ENCODE peak calls at places on chromosomes 1 and 21, in nine cellular contexts. L is neuronal stem cell; N is mammary epithelial cell; P is CD4-positive, alpha-beta memory T cell; U is A549; C is CD4-positive, alpha-beta T cell; F is ovary; K is uterus; E is breast epithelium. H is an unnamed sample.

GRCh38 chr1:158972841-158973240 is 36.9 kb upstream of the IFI16 start:
- DNase-seq in F (no peak), P (peak; percentile 10), E (no peak), U (peak; percentile 11), K (no peak), C (no peak), L (no peak), N (peak; percentile 21), H (no peak)

GRCh38 chr1:30723296-30723897 is at the start of gene MATN1:
- DNase-seq in U (no peak), C (peak; percentile 5), K (no peak), F (no peak), P (no peak), N (no peak), E (no peak), L (no peak), H (no peak)

GRCh38 chr1:165114022-165114888 is 242.3 kb downstream of the LMX1A start:
- DNase-seq in L (peak; percentile 64), C (no peak), P (no peak), U (peak; percentile 59), F (no peak), K (peak; percentile 29), N (peak; percentile 38), E (no peak), H (no peak)

GRCh38 chr1:19664453-19665043 is at the start of gene HTR6:
- DNase-seq in C (no peak), N (no peak), L (no peak), F (no peak), U (no peak), P (peak; percentile 39), K (no peak), E (no peak), H (peak; percentile 27)

GRCh38 chr1:62434612-62434994 is 2.2 kb upstream of the USP1 start:
- DNase-seq in P (no peak), F (no peak), U (no peak), N (no peak), E (no peak), K (no peak), C (no peak), L (no peak), H (no peak)

GRCh38 chr1:167905182-167905581 is 8.8 kb downstream of the ADCY10 start:
- DNase-seq in K (no peak), E (no peak), F (no peak), L (peak; percentile 37), P (no peak), U (no peak), N (no peak), C (no peak), H (no peak)

GRCh38 chr1:11620405-11620804 is 33.8 kb downstream of the FBXO2 start:
- DNase-seq in F (no peak), U (no peak), E (no peak), N (no peak), L (no peak), P (no peak), C (no peak), K (no peak), H (no peak)

GRCh38 chr1:18681423-18681835 is 50.8 kb downstream of the PAX7 start:
- DNase-seq in K (no peak), P (peak; percentile 3), L (no peak), E (no peak), C (no peak), U (peak; percentile 66), F (no peak), N (peak; percentile 52), H (no peak)

GRCh38 chr1:204623894-204624361 is 61.6 kb downstream of the LRRN2 start:
- DNase-seq in U (peak; percentile 48), C (no peak), N (no peak), E (no peak), P (peak; percentile 8), K (no peak), F (no peak), L (peak; percentile 17), H (no peak)

GRCh38 chr21:8989883-8990325 is 1531.5 kb upstream of the TPTE start:
- DNase-seq in C (no peak), K (no peak), F (no peak), L (no peak), U (peak; percentile 96), P (no peak), E (no peak), N (no peak), H (no peak)

GRCh38 chr21:8988696-8989095 is 1532.7 kb upstream of the TPTE start:
- DNase-seq in U (peak; percentile 92), P (no peak), L (no peak), N (no peak), K (no peak), C (no peak), E (no peak), F (no peak), H (no peak)

GRCh38 chr21:8990326-8991087 is 1530.9 kb upstream of the TPTE start:
- DNase-seq in K (no peak), C (no peak), N (no peak), P (no peak), U (no peak), E (no peak), F (no peak), L (no peak), H (no peak)

GRCh38 chr21:8991088-8991907 is 1530.1 kb upstream of the TPTE start:
- DNase-seq in L (no peak), U (peak; percentile 95), C (no peak), E (no peak), N (no peak), K (no peak), F (no peak), P (no peak), H (no peak)

GRCh38 chr21:8989261-8989882 is 1532.0 kb upstream of the TPTE start:
- DNase-seq in U (peak; percentile 94), E (no peak), C (no peak), K (no peak), P (no peak), F (no peak), L (no peak), N (no peak), H (no peak)
- H3K9me3 ChIP-seq in U (no peaks in the 10 kb centered on the region), E (peaks cover 3% of the 10 kb centered on the region), C (peaks cover 6% of the 10 kb centered on the region), K (no peaks in the 10 kb centered on the region), P (no peaks in the 10 kb centered on the region), F (peaks cover 4% of the 10 kb centered on the region), L (no peaks in the 10 kb centered on the region), N (peaks cover 52% of the 10 kb centered on the region), H (peaks cover 4% of the 10 kb centered on the region)

DNA sequence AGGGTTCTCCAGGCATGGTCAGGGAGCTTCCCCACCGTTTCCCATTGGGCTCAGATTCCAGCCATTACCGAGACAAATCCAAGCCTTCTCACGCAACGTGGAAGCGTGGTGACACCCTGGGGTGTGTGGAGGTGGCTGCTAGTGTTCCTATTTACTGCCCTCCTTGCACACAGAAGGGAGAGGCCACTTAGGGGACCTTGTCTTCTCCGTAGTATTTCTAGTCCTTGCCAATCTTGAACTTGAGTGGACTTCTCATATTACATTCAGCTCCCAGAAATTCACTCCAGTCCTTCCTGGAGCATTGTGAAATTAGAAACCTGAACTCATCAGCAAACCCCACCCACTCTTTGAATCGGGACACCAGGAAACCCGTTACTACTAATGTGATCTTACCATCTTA is 131.7 kb downstream of the AJAP1 start:
- DNase-seq in F (no peak), N (no peak), L (no peak), U (no peak), P (no peak), C (no peak), K (no peak), E (no peak), H (no peak)
- H3K9me3 ChIP-seq in F (no peaks in the 10 kb centered on the region), N (no peaks in the 10 kb centered on the region), L (no peaks in the 10 kb centered on the region), U (no peaks in the 10 kb centered on the region), P (no peaks in the 10 kb centered on the region), C (no peaks in the 10 kb centered on the region), K (no peaks in the 10 kb centered on the region), E (no peaks in the 10 kb centered on the region), H (no peaks in the 10 kb centered on the region)

GRCh38 chr21:44613386-44614155 is 1.7 kb downstream of the KRTAP10-8 start:
- DNase-seq in P (no peak), L (no peak), C (no peak), N (no peak), U (no peak), E (no peak), K (no peak), F (no peak), H (no peak)

GRCh38 chr21:44614961-44615391 is 3.1 kb downstream of the KRTAP10-8 start:
- DNase-seq in L (no peak), E (no peak), N (no peak), P (no peak), K (no peak), C (no peak), F (no peak), U (no peak), H (no peak)

GRCh38 chr21:44615466-44615865 is 3.6 kb downstream of the KRTAP10-8 start:
- DNase-seq in C (no peak), P (no peak), L (no peak), K (no peak), F (no peak), N (no peak), E (no peak), U (no peak), H (no peak)

GRCh38 chr21:44612669-44613229 is 870 bp downstream of the KRTAP10-8 start:
- DNase-seq in C (no peak), P (no peak), K (no peak), U (no peak), E (no peak), L (no peak), N (no peak), F (no peak), H (no peak)

DNA sequence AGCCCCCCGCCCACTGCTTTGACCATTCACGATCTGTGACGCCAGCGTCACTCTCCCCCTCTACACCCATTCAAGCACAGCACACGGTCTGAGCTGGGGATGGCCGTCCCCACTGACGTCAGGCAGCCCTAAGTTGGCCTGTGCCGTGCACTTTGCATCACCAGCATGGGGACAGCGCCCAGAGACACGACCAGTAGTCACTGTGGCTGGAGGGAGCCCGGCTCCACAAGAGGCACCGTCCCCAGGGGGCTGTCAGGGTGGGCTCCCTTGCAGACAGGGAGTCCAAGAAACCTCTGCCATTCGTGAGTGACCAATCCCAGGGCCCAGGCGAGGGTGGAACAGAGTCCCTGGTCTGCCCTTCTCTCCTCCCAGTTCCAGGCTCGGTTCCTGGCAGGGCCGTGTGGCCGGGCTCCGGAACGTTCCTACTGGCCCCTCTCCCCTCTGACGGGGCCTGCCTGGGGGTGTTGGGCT is 2.3 kb downstream of the KRTAP10-8 start:
- DNase-seq in L (no peak), U (no peak), N (no peak), C (no peak), E (no peak), P (no peak), F (no peak), K (no peak), H (no peak)
- H3K9me3 ChIP-seq in L (peaks cover 6% of the 10 kb centered on the region), U (peaks cover 5% of the 10 kb centered on the region), N (peaks cover 11% of the 10 kb centered on the region), C (peaks cover 22% of the 10 kb centered on the region), E (peaks cover 27% of the 10 kb centered on the region), P (no peaks in the 10 kb centered on the region), F (no peaks in the 10 kb centered on the region), K (no peaks in the 10 kb centered on the region), H (no peaks in the 10 kb centered on the region)

GRCh38 chr21:19607983-19608668 is 1204.5 kb upstream of the TMPRSS15 start:
- DNase-seq in P (no peak), C (no peak), E (no peak), L (no peak), K (no peak), N (no peak), F (no peak), U (no peak), H (no peak)

DNA sequence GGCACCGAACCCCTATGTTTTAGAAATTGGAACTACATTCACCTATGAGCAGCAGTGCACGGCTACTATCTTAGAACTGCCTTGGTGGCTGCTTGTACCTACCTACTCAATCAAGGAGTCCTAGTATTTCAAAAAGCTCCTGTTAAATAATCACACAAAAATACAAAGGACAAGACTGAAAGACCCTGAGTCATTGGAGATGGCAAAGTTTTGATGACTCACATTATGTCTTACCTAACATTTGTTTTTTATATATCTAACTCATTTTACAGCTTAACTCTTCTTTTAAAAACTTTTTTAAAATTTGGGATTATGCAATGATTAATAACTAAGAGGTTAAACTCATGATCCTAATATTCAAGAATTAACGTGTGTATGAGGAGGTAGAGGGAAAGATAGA is 1206.0 kb upstream of the TMPRSS15 start:
- DNase-seq in L (no peak), C (no peak), P (no peak), U (no peak), F (no peak), E (no peak), N (no peak), K (no peak), H (no peak)
- H3K9me3 ChIP-seq in L (no peaks in the 10 kb centered on the region), C (no peaks in the 10 kb centered on the region), P (no peaks in the 10 kb centered on the region), U (no peaks in the 10 kb centered on the region), F (no peaks in the 10 kb centered on the region), E (no peaks in the 10 kb centered on the region), N (peaks cover 30% of the 10 kb centered on the region), K (no peaks in the 10 kb centered on the region), H (no peaks in the 10 kb centered on the region)